ENCODE peak calls at places on chromosomes 3 and 15, in five cellular contexts. C is heart left ventricle, K is lung, Y is AG04450, Z is astrocyte. U is an unnamed sample.

GRCh38 chr3:177529716-177530335 is 332.5 kb upstream of the TBL1XR1 start:
- DNase-seq in C (no peak), Z (peak), Y (no peak), K (no peak), U (no peak)

GRCh38 chr3:138946554-138947302 is at the start of the genes FOXL2 and FOXL2NB:
- DNase-seq in K (no peak), Z (peak), Y (no peak), C (no peak), U (no peak)

GRCh38 chr3:183254816-183255730 is 2.0 kb downstream of the B3GNT5 start:
- DNase-seq in Z (peak), C (no peak), Y (no peak), K (no peak), U (no peak)

GRCh38 chr15:52464478-52464877 is 64.2 kb downstream of the MYO5A start:
- DNase-seq in K (no peak), Y (no peak), C (no peak), Z (no peak), U (no peak)

GRCh38 chr3:72397586-72397985 is 450.7 kb downstream of the SHQ1 start:
- DNase-seq in Y (no peak), C (no peak), Z (no peak), K (no peak), U (no peak)

GRCh38 chr3:65548848-65549625 is 489.7 kb downstream of the MAGI1 start:
- DNase-seq in C (peak), K (no peak), Y (no peak), Z (no peak), U (no peak)

GRCh38 chr3:123337226-123337625 is 111.7 kb downstream of the ADCY5 start:
- DNase-seq in C (no peak), Z (no peak), Y (no peak), K (no peak), U (no peak)

GRCh38 chr3:183324083-183324482 is 71.0 kb downstream of the B3GNT5 start:
- DNase-seq in C (no peak), Z (peak), Y (no peak), K (no peak), U (no peak)

GRCh38 chr15:31084176-31084575 is 17.3 kb downstream of the TRPM1 start:
- DNase-seq in Z (no peak), Y (no peak), K (no peak), C (no peak), U (no peak)

GRCh38 chr3:69787436-69788168 is 48.3 kb downstream of the MITF start:
- DNase-seq in K (no peak), Z (peak), C (no peak), Y (peak), U (no peak)

GRCh38 chr3:112373924-112374323 is 41.0 kb downstream of the CD200 start:
- DNase-seq in Z (no peak), C (no peak), K (no peak), Y (no peak), U (no peak)

GRCh38 chr3:20062996-20063395 is 22.8 kb downstream of the KAT2B start:
- DNase-seq in Y (no peak), Z (no peak), K (no peak), C (no peak), U (no peak)

GRCh38 chr15:79450648-79451047 is 18.5 kb downstream of the MINAR1 start:
- DNase-seq in Z (no peak), Y (no peak), K (no peak), C (no peak), U (no peak)

GRCh38 chr3:149969945-149970715 is 565 bp downstream of the PFN2 start:
- DNase-seq in C (peak), Z (peak), K (peak), Y (peak), U (no peak)

GRCh38 chr3:157999246-157999645 is 107.0 kb downstream of the SHOX2 start:
- DNase-seq in K (no peak), C (no peak), Z (no peak), Y (no peak), U (no peak)

GRCh38 chr3:146546366-146546965 is 2.1 kb upstream of the PLSCR1 start:
- DNase-seq in Y (no peak), C (no peak), K (no peak), Z (no peak), U (no peak)

GRCh38 chr3:58776231-58776630 is 109.7 kb upstream of the FAM3D start:
- DNase-seq in K (no peak), Y (no peak), Z (no peak), C (no peak), U (no peak)

GRCh38 chr15:85555875-85556617 is 175.6 kb downstream of the AKAP13 start:
- DNase-seq in Y (no peak), Z (no peak), C (no peak), K (no peak), U (no peak)

GRCh38 chr3:55064164-55064563 is 136.3 kb upstream of the LRTM1 start:
- DNase-seq in Z (no peak), Y (no peak), K (no peak), C (no peak), U (no peak)

GRCh38 chr3:71900057-71900456 is 115.1 kb upstream of the PROK2 start:
- DNase-seq in Y (no peak), C (no peak), K (no peak), Z (no peak), U (no peak)

GRCh38 chr3:149934524-149934923 is 36.2 kb downstream of the PFN2 start:
- DNase-seq in Y (peak), C (no peak), K (peak), Z (peak), U (no peak)

GRCh38 chr3:57500506-57500905 is 43.6 kb downstream of the DNAH12 start:
- DNase-seq in Y (no peak), K (no peak), Z (no peak), C (no peak), U (no peak)

GRCh38 chr3:134651347-134652041 is 672 bp upstream of the KY start:
- DNase-seq in C (peak), Y (no peak), Z (peak), K (no peak), U (no peak)

GRCh38 chr3:100033814-100034490 is 80.3 kb downstream of the FILIP1L start:
- DNase-seq in C (no peak), Z (peak), Y (no peak), K (no peak), U (no peak)

GRCh38 chr15:43509002-43509922 is 8.1 kb upstream of the MAP1A start:
- DNase-seq in K (no peak), Z (no peak), Y (no peak), C (no peak), U (no peak)

GRCh38 chr3:193730498-193730897 is 137.5 kb downstream of the OPA1 start:
- DNase-seq in K (no peak), Y (no peak), Z (no peak), C (no peak), U (no peak)

GRCh38 chr3:186368164-186368563 is 6.1 kb upstream of the DGKG start:
- DNase-seq in Z (no peak), Y (no peak), K (no peak), C (no peak), U (no peak)

GRCh38 chr3:130748981-130749380 is 2.4 kb upstream of the PIK3R4 start:
- DNase-seq in Y (no peak), K (no peak), C (no peak), Z (peak), U (no peak)

GRCh38 chr15:38253448-38253847 is 812 bp downstream of the SPRED1 start:
- DNase-seq in Z (peak), C (no peak), Y (no peak), K (no peak), U (no peak)

GRCh38 chr3:184011230-184011876 is 6.3 kb downstream of the ABCC5 start:
- DNase-seq in K (no peak), C (no peak), Y (no peak), Z (no peak), U (no peak)

GRCh38 chr3:127787071-127787490 is 35.2 kb downstream of the MGLL start:
- DNase-seq in Z (no peak), K (no peak), Y (no peak), C (no peak), U (no peak)

GRCh38 chr15:96337354-96337990 is 7.0 kb downstream of the NR2F2 start:
- DNase-seq in C (no peak), Z (peak), Y (no peak), K (no peak), U (no peak)

GRCh38 chr3:126961791-126962461 is 21.0 kb upstream of the PLXNA1 start:
- DNase-seq in K (no peak), Y (no peak), C (no peak), Z (no peak), U (no peak)

GRCh38 chr3:179902061-179902460 is 134.7 kb downstream of the PEX5L start:
- DNase-seq in K (no peak), Y (no peak), Z (no peak), C (no peak), U (no peak)

GRCh38 chr15:74867562-74868458 is 5.4 kb downstream of the SCAMP2 start:
- DNase-seq in K (no peak), Y (no peak), Z (no peak), C (no peak), U (no peak)

GRCh38 chr3:81592101-81592500 is 169.3 kb downstream of the GBE1 start:
- DNase-seq in C (no peak), Z (peak), Y (peak), K (no peak), U (no peak)

DNA sequence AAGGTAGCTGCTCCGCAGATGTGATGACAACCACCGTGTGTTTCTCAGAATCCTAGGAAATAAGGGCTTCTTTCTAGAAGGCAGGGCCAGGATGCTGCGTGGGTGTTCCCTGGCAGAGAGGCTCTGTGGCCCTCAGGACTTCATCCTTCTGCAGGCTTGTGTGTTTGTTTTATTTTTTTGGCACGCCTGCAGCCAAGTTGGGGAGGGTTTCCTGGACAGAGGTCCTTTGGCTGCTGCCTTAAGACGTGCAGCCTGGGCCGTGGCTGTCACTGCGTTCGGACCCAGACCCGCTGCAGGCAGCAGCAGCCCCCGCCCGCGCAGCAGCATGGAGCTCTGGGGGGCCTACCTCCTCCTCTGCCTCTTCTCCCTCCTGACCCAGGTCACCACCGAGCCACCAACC is at the start of gene CLEC3B:
- DNase-seq in Y (no peak), K (peak), C (peak), Z (peak), U (no peak)
- H3K4me3 ChIP-seq in Y (peak), K (peak), C (peak), Z (no peak), U (no peak)

GRCh38 chr3:195118671-195119070 is 152.3 kb downstream of the XXYLT1 start:
- DNase-seq in C (no peak), Y (no peak), Z (no peak), K (no peak), U (no peak)
- H3K27ac ChIP-seq in C (no peak), Y (no peak), Z (peak), K (peak), U (no peak)

DNA sequence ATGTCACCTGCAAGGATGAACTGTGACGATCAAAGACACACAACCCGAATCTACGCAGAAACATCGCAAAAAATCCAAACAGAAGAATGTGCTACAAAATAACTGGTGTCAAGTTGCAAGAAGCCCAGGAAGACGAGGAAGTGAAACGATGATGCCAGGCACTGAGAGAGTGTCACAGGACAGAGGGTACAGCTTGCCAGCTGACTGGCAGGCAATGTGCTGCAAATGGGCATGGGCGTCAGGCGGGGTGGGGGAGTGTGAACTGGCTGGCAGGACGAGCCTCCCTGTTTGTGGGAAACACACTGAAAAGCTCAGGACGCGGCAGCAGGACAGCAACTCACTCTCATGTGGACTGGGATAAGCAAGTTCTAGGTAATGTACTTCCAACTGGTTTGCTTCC is 28.9 kb upstream of the OCA2 start:
- DNase-seq in C (peak), Y (no peak), Z (no peak), K (no peak), U (no peak)
- H3K4me3 ChIP-seq in C (no peak), Y (no peak), Z (no peak), K (no peak), U (no peak)

GRCh38 chr15:98943609-98944111 is 63.9 kb downstream of the PGPEP1L start:
- DNase-seq in Z (peak), Y (no peak), C (peak), K (no peak), U (no peak)

GRCh38 chr15:98942966-98943584 is 64.5 kb downstream of the PGPEP1L start:
- DNase-seq in C (no peak), K (no peak), Y (no peak), Z (peak), U (no peak)

GRCh38 chr15:98939311-98940080 is 68.1 kb downstream of the PGPEP1L start:
- DNase-seq in K (no peak), Z (no peak), C (no peak), Y (no peak), U (no peak)

GRCh38 chr15:98938804-98939203 is 68.8 kb downstream of the PGPEP1L start:
- DNase-seq in K (no peak), C (no peak), Y (no peak), Z (no peak), U (no peak)

DNA sequence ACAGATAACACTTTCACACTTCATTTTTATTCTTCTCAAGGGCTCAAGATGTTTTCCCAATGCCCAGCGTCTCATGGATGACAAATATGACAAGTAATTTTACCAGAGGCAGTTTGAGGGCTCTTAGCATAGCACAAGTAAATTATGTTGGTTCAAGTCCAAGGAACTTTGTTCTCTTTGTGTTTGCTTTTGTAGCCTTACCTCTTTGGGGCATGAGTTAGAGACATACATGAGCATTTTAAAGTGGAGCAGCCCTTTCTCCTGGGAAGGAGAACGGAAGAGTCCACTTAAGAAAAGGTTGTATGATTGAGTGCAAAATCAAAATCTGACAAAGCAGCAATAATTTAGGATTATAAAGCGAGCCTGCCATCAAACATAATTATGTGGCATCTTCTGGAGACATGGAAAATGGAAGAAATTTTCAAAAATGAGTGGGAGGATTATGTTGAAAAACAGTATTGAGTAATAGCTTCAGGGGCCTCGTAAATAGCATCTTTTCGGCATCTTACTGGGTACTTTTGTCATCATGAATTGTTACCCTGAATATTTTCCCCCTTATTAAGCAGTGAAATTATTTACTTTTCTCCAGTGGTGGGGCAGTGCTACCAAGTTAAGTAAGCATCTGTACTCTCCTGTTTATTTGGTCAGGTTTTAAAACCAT is 65.9 kb downstream of the PGPEP1L start:
- DNase-seq in C (no peak), Z (no peak), Y (no peak), K (no peak), U (no peak)
- H3K27ac ChIP-seq in C (no peak), Z (no peak), Y (no peak), K (no peak), U (no peak)

GRCh38 chr3:121063628-121064027 is 155.6 kb downstream of the STXBP5L start:
- DNase-seq in Z (no peak), C (no peak), Y (no peak), K (no peak), U (no peak)
- H3K4me3 ChIP-seq in Z (no peak), C (no peak), Y (no peak), K (no peak), U (no peak)

DNA sequence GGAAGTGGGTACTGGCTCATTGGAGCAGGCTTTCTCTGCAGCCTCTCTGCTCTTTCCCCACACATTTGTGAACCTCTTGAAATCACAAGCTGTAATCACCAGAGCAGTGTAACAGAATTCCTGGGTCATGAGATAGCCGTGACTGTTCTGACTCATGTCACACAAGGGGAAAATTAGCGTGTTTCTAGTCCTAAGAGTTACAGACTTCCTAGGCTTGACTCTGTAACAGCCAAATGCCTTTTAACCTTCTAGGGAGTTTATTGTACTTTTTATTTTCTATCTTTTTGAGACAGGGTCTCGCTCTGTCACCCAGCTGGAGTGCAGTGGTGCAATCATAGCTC is 54.7 kb upstream of the TRAK1 start:
- DNase-seq in Z (peak), K (peak), C (peak), Y (peak), U (no peak)
- H3K27ac ChIP-seq in Z (peak), K (peak), C (peak), Y (peak), U (no peak)

U was measured in iPS DF 6.9.